ENCODE peak calls at places on chromosomes 7 and 10, in six cellular contexts. N is Peyer's patch; O is fibroblast of lung; G is CD4-positive, CD25-positive, alpha-beta regulatory T cell; D is colonic mucosa; P is tibial artery. S is an unnamed sample.
A peak's percentile ranks its signal among the peaks of the same experiment; 100 is the strongest.

GRCh38 chr7:99362801-99363200 is 11.7 kb upstream of the ARPC1B start:
- DNase-seq in P (no peak), N (no peak), G (no peak), D (no peak), O (peak; percentile 93), S (no peak)

GRCh38 chr7:38069052-38069451 is 109.0 kb upstream of the STARD3NL start:
- DNase-seq in N (no peak), O (no peak), D (no peak), G (no peak), P (no peak), S (no peak)

GRCh38 chr7:131080754-131081153 is 246.9 kb upstream of the MKLN1 start:
- DNase-seq in D (no peak), N (no peak), G (no peak), P (no peak), O (no peak), S (no peak)

GRCh38 chr7:24911213-24911603 is 68.8 kb downstream of the OSBPL3 start:
- DNase-seq in G (peak; percentile 92), O (peak; percentile 74), D (no peak), N (no peak), P (no peak), S (peak; percentile 61)

GRCh38 chr10:29530112-29530976 is 104.4 kb downstream of the SVIL start:
- DNase-seq in O (no peak), P (no peak), D (no peak), N (no peak), G (no peak), S (no peak)

GRCh38 chr7:71982847-71983246 is 429.3 kb downstream of the CALN1 start:
- DNase-seq in P (no peak), D (no peak), O (no peak), G (no peak), N (no peak), S (no peak)

GRCh38 chr10:25682203-25682950 is 251.7 kb upstream of the MYO3A start:
- DNase-seq in P (no peak), O (peak; percentile 50), G (no peak), D (no peak), N (no peak), S (no peak)

GRCh38 chr7:5360971-5361370 is 62.7 kb downstream of the TNRC18 start:
- DNase-seq in G (no peak), N (no peak), D (no peak), O (no peak), P (no peak), S (no peak)

GRCh38 chr10:34109952-34110702 is 705.0 kb downstream of the PARD3 start:
- DNase-seq in G (no peak), O (peak; percentile 80), D (no peak), P (no peak), N (no peak), S (no peak)

GRCh38 chr10:77949167-77949566 is 22.6 kb upstream of the DLG5 start:
- DNase-seq in N (no peak), D (no peak), G (no peak), P (no peak), O (peak; percentile 84), S (no peak)

GRCh38 chr7:2379821-2380450 is 23.5 kb upstream of the CHST12 start:
- DNase-seq in N (no peak), O (no peak), D (no peak), P (no peak), G (no peak), S (no peak)

GRCh38 chr10:91296471-91296870 is 76.0 kb downstream of the PCGF5 start:
- DNase-seq in P (no peak), O (peak; percentile 29), G (no peak), D (no peak), N (no peak), S (peak; percentile 18)

DNA sequence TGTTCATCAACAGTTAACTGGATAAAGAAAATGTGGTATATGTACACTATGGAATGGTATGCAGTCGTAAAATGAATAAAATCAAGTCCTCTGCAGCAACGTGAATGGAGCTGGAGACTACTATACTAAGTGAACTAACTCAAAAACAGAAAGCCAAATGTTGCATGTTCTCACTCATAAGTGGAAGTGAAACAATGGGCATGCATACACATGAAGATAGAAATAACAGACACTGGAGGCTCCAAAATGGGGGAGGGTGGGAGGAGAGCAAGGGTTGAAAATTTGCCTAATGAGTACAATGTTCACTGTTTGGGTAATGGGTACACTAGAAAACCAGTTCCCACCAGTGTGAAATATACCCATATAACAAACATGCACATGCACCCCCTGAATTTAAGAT is 179.5 kb downstream of the ZWINT start:
- DNase-seq in G (no peak), O (no peak), N (no peak), P (no peak), D (no peak), S (no peak)
- H3K4me3 ChIP-seq in G (no peak overlapping the region), O (no peak overlapping the region), N (no peak overlapping the region), P (no peak overlapping the region), D (no peak overlapping the region), S (no peak overlapping the region)

DNA sequence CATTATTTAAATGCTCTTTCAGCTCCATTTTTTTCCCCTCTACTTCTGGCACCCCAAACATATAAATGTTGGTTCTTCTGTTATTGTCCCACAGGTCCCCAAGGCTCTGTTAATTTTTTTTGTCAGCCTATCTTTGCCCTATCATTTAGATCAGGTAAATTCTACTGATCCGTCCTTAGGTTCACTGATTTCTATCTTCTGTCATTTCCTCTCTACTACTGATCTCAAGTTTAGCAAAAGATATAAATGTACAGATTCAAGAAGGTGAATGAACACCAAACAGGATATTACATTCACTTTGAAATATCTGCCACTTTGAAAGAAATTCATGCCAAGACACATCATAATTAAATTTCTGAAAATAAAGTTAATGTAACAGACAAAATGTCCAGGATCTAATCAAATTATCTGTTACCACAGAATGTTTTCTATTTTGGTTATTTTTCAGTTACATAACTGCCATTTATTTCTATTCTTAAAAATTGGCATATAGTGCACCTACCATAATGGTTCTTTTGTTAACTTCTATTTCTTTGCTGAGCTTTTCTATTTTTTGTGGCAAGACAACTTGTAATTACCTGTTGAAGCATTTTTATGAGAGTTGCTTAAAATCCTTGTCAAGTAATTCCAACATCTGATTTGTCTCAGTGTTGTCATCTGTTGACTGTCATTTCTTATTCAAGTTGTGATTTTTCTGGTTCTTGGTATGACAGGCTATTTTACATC is 12.1 kb upstream of the CUBN start:
- DNase-seq in N (no peak), D (no peak), P (no peak), O (no peak), G (peak; percentile 11), S (no peak)
- H3K4me1 ChIP-seq in N (no peaks in the 10 kb centered on the region), D (no peaks in the 10 kb centered on the region), P (no peaks in the 10 kb centered on the region), O (no peaks in the 10 kb centered on the region), G (peaks cover 4% of the 10 kb centered on the region), S (no peaks in the 10 kb centered on the region)

DNA sequence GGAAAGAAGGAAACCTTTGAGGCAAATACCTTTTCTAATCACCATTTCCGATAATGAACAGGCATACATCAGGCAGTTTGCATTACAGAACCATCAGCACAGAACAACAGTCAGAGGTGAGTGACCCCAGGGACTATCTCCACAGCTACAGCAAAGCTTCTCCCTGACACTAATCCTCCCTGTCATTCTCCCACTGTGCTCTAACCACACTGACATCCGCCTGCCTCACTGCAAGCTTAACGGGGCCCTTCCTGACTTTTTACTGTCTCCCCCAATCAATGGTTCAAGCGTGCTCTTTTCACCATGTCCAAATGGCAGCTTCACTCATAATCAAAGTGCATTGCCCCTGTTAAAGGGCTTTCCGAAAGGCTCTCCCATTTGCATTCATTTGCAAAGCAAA is 196.4 kb downstream of the DNAJC1 start:
- DNase-seq in N (no peak), P (no peak), O (no peak), G (no peak), D (no peak), S (no peak)
- H3K4me3 ChIP-seq in N (no peak overlapping the region), P (no peak overlapping the region), O (no peak overlapping the region), G (no peak overlapping the region), D (no peak overlapping the region), S (no peak overlapping the region)

GRCh38 chr7:146291900-146292299 is 175.3 kb downstream of the CNTNAP2 start:
- DNase-seq in O (no peak), G (no peak), N (no peak), D (no peak), P (no peak), S (no peak)
- H3K4me1 ChIP-seq in O (no peaks in the 10 kb centered on the region), G (no peaks in the 10 kb centered on the region), N (no peaks in the 10 kb centered on the region), D (no peaks in the 10 kb centered on the region), P (no peaks in the 10 kb centered on the region), S (no peaks in the 10 kb centered on the region)